ENCODE peak calls at places on chromosomes 3 and 15, in five cellular contexts. One of them, this sample, is unnamed. For H3K9me3, the result is how much of the 10 kb centered on the place peaks cover.

GRCh38 chr3:1442271-1442670 is 349.4 kb downstream of the CNTN6 start:
- DNase-seq in OCI-LY7: no peak
- DNase-seq in fibroblast of lung: no peak
- DNase-seq in endothelial cell of umbilical vein: no peak
- DNase-seq in pancreas: no peak
- DNase-seq in this sample: no peak

GRCh38 chr15:51243774-51244173 is 94.6 kb downstream of the CYP19A1 start:
- DNase-seq in OCI-LY7: no peak
- DNase-seq in fibroblast of lung: peak
- DNase-seq in endothelial cell of umbilical vein: no peak
- DNase-seq in pancreas: no peak
- DNase-seq in this sample: no peak

GRCh38 chr3:116302087-116302747 is 143.1 kb downstream of the LSAMP start:
- DNase-seq in OCI-LY7: no peak
- DNase-seq in fibroblast of lung: peak
- DNase-seq in endothelial cell of umbilical vein: no peak
- DNase-seq in pancreas: no peak
- DNase-seq in this sample: no peak

GRCh38 chr15:60376677-60377095 is 21.1 kb downstream of the ANXA2 start:
- DNase-seq in OCI-LY7: no peak
- DNase-seq in fibroblast of lung: no peak
- DNase-seq in endothelial cell of umbilical vein: no peak
- DNase-seq in pancreas: no peak
- DNase-seq in this sample: no peak

GRCh38 chr3:157061271-157061670 is 98.7 kb downstream of the CCNL1 start:
- DNase-seq in OCI-LY7: no peak
- DNase-seq in fibroblast of lung: no peak
- DNase-seq in endothelial cell of umbilical vein: no peak
- DNase-seq in pancreas: no peak
- DNase-seq in this sample: no peak

GRCh38 chr15:62626903-62627302 is 415.6 kb upstream of the TPM1 start:
- DNase-seq in OCI-LY7: no peak
- DNase-seq in fibroblast of lung: peak
- DNase-seq in endothelial cell of umbilical vein: no peak
- DNase-seq in pancreas: no peak
- DNase-seq in this sample: no peak

GRCh38 chr3:30520695-30521094 is 85.7 kb upstream of the TGFBR2 start:
- DNase-seq in OCI-LY7: no peak
- DNase-seq in fibroblast of lung: no peak
- DNase-seq in endothelial cell of umbilical vein: peak
- DNase-seq in pancreas: no peak
- DNase-seq in this sample: no peak

GRCh38 chr15:87031545-87032230 is 952.0 kb downstream of the AGBL1 start:
- DNase-seq in OCI-LY7: no peak
- DNase-seq in fibroblast of lung: no peak
- DNase-seq in endothelial cell of umbilical vein: no peak
- DNase-seq in pancreas: no peak
- DNase-seq in this sample: no peak

GRCh38 chr3:37912052-37912733 is 50.5 kb downstream of the CTDSPL start:
- DNase-seq in OCI-LY7: peak
- DNase-seq in fibroblast of lung: no peak
- DNase-seq in endothelial cell of umbilical vein: no peak
- DNase-seq in pancreas: no peak
- DNase-seq in this sample: no peak
- TF ChIP-seq CTCF in OCI-LY7: peak
- TF ChIP-seq CTCF in fibroblast of lung: no peak
- TF ChIP-seq CTCF in endothelial cell of umbilical vein: no peak
- TF ChIP-seq CTCF in pancreas: no peak
- TF ChIP-seq CTCF in this sample: peak

DNA sequence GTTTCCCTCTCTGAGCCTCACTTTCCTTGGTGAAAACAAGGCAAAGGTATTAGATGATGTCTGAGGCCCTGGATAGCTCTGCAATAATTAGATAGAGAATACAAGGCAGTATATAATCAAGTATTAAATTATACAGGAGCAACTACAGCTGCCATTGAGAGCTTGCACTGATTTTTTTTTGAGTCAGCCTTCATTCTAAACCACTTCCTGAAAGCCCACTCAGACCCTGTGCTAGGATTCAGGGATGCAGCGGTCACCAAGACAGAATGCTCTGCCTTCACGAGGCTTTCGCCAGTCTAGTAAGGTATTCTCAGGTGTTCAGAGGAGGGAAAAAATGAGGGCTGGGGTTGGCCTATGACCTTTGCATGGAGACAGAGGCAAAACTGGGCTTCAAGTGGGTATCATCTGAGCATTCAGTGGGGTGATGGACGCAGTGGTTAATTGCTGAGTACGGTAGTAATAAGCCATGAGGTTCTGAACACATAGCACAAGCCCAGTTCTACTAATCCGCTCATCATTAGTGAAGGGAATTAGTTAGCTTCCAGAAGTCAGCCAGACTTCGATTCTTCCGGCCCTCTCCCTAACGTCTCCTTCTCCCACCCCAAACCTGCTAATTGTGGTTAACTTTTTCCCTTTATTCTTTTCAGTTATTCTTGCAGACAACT is 3.6 kb downstream of the VGLL4 start:
- DNase-seq in OCI-LY7: no peak
- DNase-seq in fibroblast of lung: no peak
- DNase-seq in endothelial cell of umbilical vein: peak
- DNase-seq in pancreas: no peak
- DNase-seq in this sample: no peak
- H3K27ac ChIP-seq in OCI-LY7: no peak
- H3K27ac ChIP-seq in fibroblast of lung: peak
- H3K27ac ChIP-seq in endothelial cell of umbilical vein: peak
- H3K27ac ChIP-seq in pancreas: no peak
- H3K27ac ChIP-seq in this sample: no peak

DNA sequence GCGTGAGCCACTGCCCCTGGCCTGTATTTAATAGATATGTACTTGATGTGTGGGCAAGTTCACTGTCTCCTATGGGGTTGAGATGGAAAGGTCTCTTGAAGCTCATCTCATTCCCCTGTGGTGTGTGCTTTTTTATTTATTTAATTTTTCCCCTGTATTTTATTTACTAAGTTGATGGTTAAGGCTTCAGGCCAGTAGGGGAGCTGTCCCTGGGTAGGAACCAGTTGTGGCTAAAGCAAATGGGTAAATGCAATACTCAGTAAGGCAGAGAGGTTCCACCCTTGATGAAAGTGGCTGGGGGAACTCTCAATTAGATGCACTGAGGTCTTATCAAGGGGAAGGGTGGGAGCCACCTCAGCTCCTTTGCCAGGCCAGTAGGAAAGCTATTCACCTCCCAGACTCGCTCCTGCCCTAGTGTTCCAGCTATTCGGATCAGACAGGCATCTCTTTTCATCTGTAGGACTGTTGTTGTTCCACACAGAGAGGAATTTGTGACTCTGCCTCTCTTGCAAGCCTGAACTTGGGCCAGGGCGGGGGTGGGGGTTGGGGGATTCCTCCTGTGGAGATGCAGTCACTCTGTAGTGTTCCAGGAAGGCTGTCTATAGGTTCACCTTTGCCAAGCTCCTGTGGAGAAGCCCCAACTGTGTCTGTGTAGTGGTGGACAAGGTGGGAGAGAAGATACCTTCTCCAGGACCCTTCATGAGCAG is 26.1 kb downstream of the PCCB start:
- DNase-seq in OCI-LY7: no peak
- DNase-seq in fibroblast of lung: no peak
- DNase-seq in endothelial cell of umbilical vein: no peak
- DNase-seq in pancreas: no peak
- DNase-seq in this sample: no peak
- H3K9me3 ChIP-seq in OCI-LY7: under half
- H3K9me3 ChIP-seq in fibroblast of lung: under half
- H3K9me3 ChIP-seq in endothelial cell of umbilical vein: under half
- H3K9me3 ChIP-seq in pancreas: under half
- H3K9me3 ChIP-seq in this sample: under half

GRCh38 chr15:101413239-101413638 is 76.3 kb downstream of the PCSK6 start:
- DNase-seq in OCI-LY7: no peak
- DNase-seq in fibroblast of lung: no peak
- DNase-seq in endothelial cell of umbilical vein: no peak
- DNase-seq in pancreas: no peak
- DNase-seq in this sample: no peak
- TF ChIP-seq CTCF in OCI-LY7: no peak
- TF ChIP-seq CTCF in fibroblast of lung: no peak
- TF ChIP-seq CTCF in endothelial cell of umbilical vein: no peak
- TF ChIP-seq CTCF in pancreas: no peak
- TF ChIP-seq CTCF in this sample: no peak

GRCh38 chr15:20349774-20350498 is 191.7 kb downstream of the GOLGA6L6 start:
- DNase-seq in OCI-LY7: no peak
- DNase-seq in fibroblast of lung: no peak
- DNase-seq in endothelial cell of umbilical vein: no peak
- DNase-seq in pancreas: peak
- DNase-seq in this sample: no peak
- H3K27ac ChIP-seq in OCI-LY7: no peak
- H3K27ac ChIP-seq in fibroblast of lung: no peak
- H3K27ac ChIP-seq in endothelial cell of umbilical vein: no peak
- H3K27ac ChIP-seq in pancreas: no peak
- H3K27ac ChIP-seq in this sample: no peak

GRCh38 chr15:20294651-20295237 is 246.9 kb downstream of the GOLGA6L6 start:
- DNase-seq in OCI-LY7: no peak
- DNase-seq in fibroblast of lung: no peak
- DNase-seq in endothelial cell of umbilical vein: no peak
- DNase-seq in pancreas: no peak
- DNase-seq in this sample: no peak

GRCh38 chr15:20295238-20295811 is 246.3 kb downstream of the GOLGA6L6 start:
- DNase-seq in OCI-LY7: no peak
- DNase-seq in fibroblast of lung: no peak
- DNase-seq in endothelial cell of umbilical vein: no peak
- DNase-seq in pancreas: no peak
- DNase-seq in this sample: no peak
- H3K9me3 ChIP-seq in OCI-LY7: under half
- H3K9me3 ChIP-seq in fibroblast of lung: under half
- H3K9me3 ChIP-seq in endothelial cell of umbilical vein: under half
- H3K9me3 ChIP-seq in pancreas: under half
- H3K9me3 ChIP-seq in this sample: under half

This sample was measured in AG04450.